ENCODE peak calls at places on chromosomes 12 and 14, in five cellular contexts. One of them, this sample, is unnamed.
A peak's percentile ranks its signal among the peaks of the same experiment; 100 is the strongest.

GRCh38 chr14:75917322-75918251 is 64.2 kb downstream of the TGFB3 start:
- DNase-seq in choroid plexus epithelial cell: no peak
- DNase-seq in effector CD4-positive, alpha-beta T cell: no peak
- DNase-seq in ovary: no peak
- DNase-seq in A549: no peak
- DNase-seq in this sample: no peak

GRCh38 chr12:94178886-94179285 is 30.5 kb downstream of the PLXNC1 start:
- DNase-seq in choroid plexus epithelial cell: no peak
- DNase-seq in A549: no peak
- DNase-seq in ovary: no peak
- DNase-seq in effector CD4-positive, alpha-beta T cell: no peak
- DNase-seq in this sample: no peak

GRCh38 chr12:105539735-105540134 is 209.2 kb downstream of the C12orf75 start:
- DNase-seq in A549: no peak
- DNase-seq in ovary: no peak
- DNase-seq in effector CD4-positive, alpha-beta T cell: no peak
- DNase-seq in choroid plexus epithelial cell: no peak
- DNase-seq in this sample: no peak

GRCh38 chr12:84058136-84058535 is 854.5 kb downstream of the SLC6A15 start:
- DNase-seq in ovary: no peak
- DNase-seq in A549: no peak
- DNase-seq in choroid plexus epithelial cell: no peak
- DNase-seq in effector CD4-positive, alpha-beta T cell: no peak
- DNase-seq in this sample: no peak

GRCh38 chr12:75666126-75666979 is 154.9 kb upstream of the KRR1 start:
- DNase-seq in A549: no peak
- DNase-seq in effector CD4-positive, alpha-beta T cell: no peak
- DNase-seq in choroid plexus epithelial cell: peak; percentile 80
- DNase-seq in ovary: no peak
- DNase-seq in this sample: peak; percentile 53

GRCh38 chr14:40847496-40847895 is 759.2 kb upstream of the LRFN5 start:
- DNase-seq in A549: no peak
- DNase-seq in effector CD4-positive, alpha-beta T cell: no peak
- DNase-seq in choroid plexus epithelial cell: no peak
- DNase-seq in ovary: no peak
- DNase-seq in this sample: no peak

GRCh38 chr14:64218344-64219240 is 75.6 kb downstream of the ESR2 start:
- DNase-seq in choroid plexus epithelial cell: peak; percentile 86
- DNase-seq in A549: no peak
- DNase-seq in ovary: peak; percentile 65
- DNase-seq in effector CD4-positive, alpha-beta T cell: no peak
- DNase-seq in this sample: peak; percentile 20

GRCh38 chr12:45122776-45123380 is 72.0 kb upstream of the DBX2 start:
- DNase-seq in effector CD4-positive, alpha-beta T cell: no peak
- DNase-seq in choroid plexus epithelial cell: peak; percentile 56
- DNase-seq in ovary: no peak
- DNase-seq in A549: no peak
- DNase-seq in this sample: peak; percentile 32

GRCh38 chr12:110538869-110539622 is 36.9 kb downstream of the RAD9B start:
- DNase-seq in effector CD4-positive, alpha-beta T cell: no peak
- DNase-seq in choroid plexus epithelial cell: no peak
- DNase-seq in ovary: no peak
- DNase-seq in A549: no peak
- DNase-seq in this sample: no peak

GRCh38 chr14:26863736-26864135 is 265.9 kb upstream of the NOVA1 start:
- DNase-seq in ovary: no peak
- DNase-seq in A549: no peak
- DNase-seq in choroid plexus epithelial cell: peak; percentile 27
- DNase-seq in effector CD4-positive, alpha-beta T cell: no peak
- DNase-seq in this sample: peak; percentile 28

GRCh38 chr14:62710811-62711210 is 334.4 kb downstream of the KCNH5 start:
- DNase-seq in A549: no peak
- DNase-seq in effector CD4-positive, alpha-beta T cell: no peak
- DNase-seq in choroid plexus epithelial cell: no peak
- DNase-seq in ovary: no peak
- DNase-seq in this sample: no peak

This sample was measured in fibroblast of villous mesenchyme.